ENCODE peak calls at places on chromosomes 1 and 21, in ten cellular contexts. W, Q, S, D, R, Y, L, E, X and B are unnamed samples.

GRCh38 chr1:244860078-244860477 is 4.3 kb downstream of the HNRNPU start:
- DNase-seq in Y (no peak), Q (no peak), L (no peak), E (no peak), D (no peak), W (no peak), X (no peak), R (no peak), S (no peak), B (no peak)

GRCh38 chr21:33070921-33071877 is 1.3 kb downstream of the OLIG1 start:
- DNase-seq in S (no peak), R (no peak), X (peak; percentile 5), W (no peak), E (peak; percentile 18), D (no peak), Q (no peak), Y (peak; percentile 5), L (no peak), B (no peak)

GRCh38 chr1:206771353-206771722 is 765 bp downstream of the IL19 start:
- DNase-seq in Q (no peak), D (no peak), X (no peak), L (no peak), Y (no peak), E (no peak), R (no peak), W (no peak), S (no peak), B (no peak)

GRCh38 chr1:176691251-176692228 is 228.6 kb downstream of the PAPPA2 start:
- DNase-seq in Q (peak; percentile 75), W (no peak), D (peak; percentile 85), X (peak; percentile 52), R (no peak), E (peak; percentile 9), L (peak; percentile 15), Y (peak; percentile 40), S (peak; percentile 52), B (peak; percentile 21)

GRCh38 chr1:24364975-24365678 is 46.0 kb downstream of the GRHL3 start:
- DNase-seq in W (no peak), S (peak; percentile 67), E (peak; percentile 63), X (peak; percentile 80), Y (no peak), L (peak; percentile 75), Q (peak; percentile 91), D (no peak), R (no peak), B (no peak)

GRCh38 chr1:173669491-173669941 is at the start of gene ANKRD45:
- DNase-seq in L (no peak), E (peak; percentile 22), W (no peak), S (no peak), Q (peak; percentile 22), R (no peak), Y (peak; percentile 32), D (no peak), X (peak; percentile 51), B (peak; percentile 47)

GRCh38 chr1:178086294-178087255 is 7.3 kb upstream of the RASAL2 start:
- DNase-seq in R (no peak), S (no peak), E (no peak), Y (no peak), X (peak; percentile 69), W (no peak), L (no peak), Q (peak; percentile 68), D (no peak), B (no peak)

GRCh38 chr21:42561742-42562141 is 48.1 kb downstream of the SLC37A1 start:
- DNase-seq in E (no peak), S (no peak), D (peak; percentile 91), W (no peak), Q (no peak), L (no peak), R (no peak), X (no peak), Y (no peak), B (peak; percentile 50)

GRCh38 chr1:60132985-60133673 is 59.6 kb upstream of the C1orf87 start:
- DNase-seq in E (no peak), L (no peak), S (peak; percentile 81), R (no peak), W (no peak), X (peak; percentile 22), Y (no peak), Q (peak; percentile 94), D (no peak), B (no peak)

GRCh38 chr1:27528701-27529637 is 39.0 kb upstream of the WASF2 start:
- DNase-seq in Y (no peak), Q (peak; percentile 80), X (peak; percentile 66), L (no peak), D (peak; percentile 83), W (no peak), E (no peak), S (no peak), R (no peak), B (peak; percentile 95)

GRCh38 chr1:168116327-168116799 is 20.4 kb downstream of the GPR161 start:
- DNase-seq in R (no peak), E (no peak), D (peak; percentile 49), Q (no peak), W (no peak), X (no peak), L (no peak), Y (peak; percentile 34), S (no peak), B (peak; percentile 16)

GRCh38 chr1:18339161-18339560 is 141.6 kb upstream of the KLHDC7A start:
- DNase-seq in R (no peak), L (no peak), Y (peak; percentile 28), S (no peak), E (no peak), Q (no peak), X (no peak), W (no peak), D (no peak), B (no peak)

GRCh38 chr21:16624468-16625102 is 888.3 kb upstream of the CXADR start:
- DNase-seq in L (no peak), E (no peak), Y (no peak), X (no peak), W (no peak), Q (no peak), R (no peak), S (no peak), D (peak; percentile 34), B (peak; percentile 56)

GRCh38 chr1:184764483-184764882 is 9.8 kb upstream of the EDEM3 start:
- DNase-seq in D (no peak), X (no peak), Q (no peak), E (no peak), S (no peak), R (no peak), L (no peak), W (no peak), Y (no peak), B (no peak)

GRCh38 chr1:11761988-11762406 is at the start of gene C1orf167:
- DNase-seq in S (no peak), L (no peak), R (no peak), Y (no peak), E (no peak), W (no peak), Q (no peak), D (no peak), X (no peak), B (no peak)

GRCh38 chr1:63557365-63557987 is 34.2 kb downstream of the EFCAB7 start:
- DNase-seq in L (peak; percentile 14), W (no peak), R (no peak), D (no peak), Q (peak; percentile 72), X (peak; percentile 75), E (no peak), Y (peak; percentile 65), S (no peak), B (no peak)

GRCh38 chr21:17925900-17926299 is 106.7 kb upstream of the C21orf91 start:
- DNase-seq in L (no peak), Y (peak; percentile 6), W (no peak), E (no peak), S (no peak), Q (peak; percentile 24), X (peak; percentile 68), D (no peak), R (no peak), B (peak; percentile 67)

GRCh38 chr1:217896490-217896889 is 265.3 kb downstream of the SPATA17 start:
- DNase-seq in E (no peak), R (no peak), X (no peak), Y (no peak), W (no peak), Q (peak; percentile 67), S (no peak), L (no peak), D (no peak), B (no peak)

GRCh38 chr1:154386643-154387352 is 18.3 kb upstream of the IL6R start:
- DNase-seq in S (no peak), Q (no peak), X (no peak), W (peak; percentile 59), Y (no peak), E (peak; percentile 91), L (no peak), R (peak; percentile 54), D (no peak), B (no peak)

GRCh38 chr1:231192620-231193163 is 30.8 kb downstream of the TRIM67 start:
- DNase-seq in E (no peak), L (no peak), Q (peak; percentile 17), D (peak; percentile 57), R (no peak), Y (peak; percentile 92), S (peak; percentile 78), X (peak; percentile 14), W (no peak), B (peak; percentile 95)

GRCh38 chr1:109815809-109816791 is 52.4 kb upstream of the EPS8L3 start:
- DNase-seq in L (no peak), Y (no peak), R (no peak), X (peak; percentile 65), S (no peak), D (no peak), Q (peak; percentile 75), E (no peak), W (no peak), B (peak; percentile 98)

GRCh38 chr1:209926045-209926444 is 12.0 kb upstream of the SYT14 start:
- DNase-seq in S (peak; percentile 44), Y (no peak), Q (peak; percentile 87), W (no peak), X (peak; percentile 86), R (no peak), E (no peak), L (peak; percentile 39), D (peak; percentile 93), B (peak; percentile 99)

GRCh38 chr1:211928993-211929637 is 98.6 kb upstream of the LPGAT1 start:
- DNase-seq in W (no peak), Y (peak; percentile 75), E (no peak), Q (peak; percentile 47), L (no peak), S (no peak), X (peak; percentile 50), D (peak; percentile 96), R (no peak), B (peak; percentile 97)

GRCh38 chr1:245160288-245160687 is 5.5 kb downstream of the KIF26B start:
- DNase-seq in Y (no peak), W (no peak), R (no peak), Q (peak; percentile 86), E (no peak), D (no peak), S (no peak), L (no peak), X (peak; percentile 25), B (no peak)

GRCh38 chr1:2348346-2349275 is 42.7 kb downstream of the MORN1 start:
- DNase-seq in Q (no peak), W (no peak), L (no peak), Y (no peak), S (no peak), X (no peak), E (no peak), R (no peak), D (no peak), B (no peak)